ENCODE peak calls at places on chromosomes 1 and 21, in eight cellular contexts. K is spleen, R is esophagus squamous epithelium, U is stomach, X is A549, T is lung, N is testis, E is fibroblast of lung. M is an unnamed sample.

GRCh38 chr1:151007853-151008243 is 401 bp upstream of the PRUNE1 start:
- DNase-seq in K (no peak), R (no peak), U (no peak), X (no peak), T (no peak), N (peak), E (no peak), M (no peak)

GRCh38 chr1:7483634-7484383 is 287.3 kb upstream of the VAMP3 start:
- DNase-seq in K (no peak), R (no peak), U (no peak), X (no peak), T (no peak), N (no peak), E (no peak), M (no peak)

GRCh38 chr21:26806734-26807372 is 38.4 kb downstream of the ADAMTS1 start:
- DNase-seq in K (no peak), R (no peak), U (no peak), X (no peak), T (no peak), N (no peak), E (peak), M (no peak)

GRCh38 chr1:61170328-61171238 is 88.2 kb downstream of the NFIA start:
- DNase-seq in K (no peak), R (no peak), U (no peak), X (no peak), T (no peak), N (no peak), E (peak), M (peak)

GRCh38 chr21:35737899-35738341 is 322.4 kb downstream of the SETD4 start:
- DNase-seq in K (no peak), R (no peak), U (no peak), X (no peak), T (no peak), N (peak), E (peak), M (no peak)

GRCh38 chr1:224380003-224380402 is 23.3 kb downstream of the CNIH4 start:
- DNase-seq in K (no peak), R (no peak), U (no peak), X (no peak), T (no peak), N (no peak), E (peak), M (no peak)

GRCh38 chr1:90919190-90919719 is 102.6 kb downstream of the ZNF644 start:
- DNase-seq in K (no peak), R (no peak), U (no peak), X (no peak), T (no peak), N (no peak), E (no peak), M (no peak)

GRCh38 chr21:42724226-42724920 is 71.0 kb downstream of the PDE9A start:
- DNase-seq in K (no peak), R (no peak), U (no peak), X (peak), T (no peak), N (no peak), E (peak), M (no peak)

GRCh38 chr21:27201197-27201596 is 234.3 kb upstream of the ADAMTS5 start:
- DNase-seq in K (no peak), R (no peak), U (no peak), X (no peak), T (no peak), N (no peak), E (peak), M (no peak)

GRCh38 chr1:231931846-231932454 is 305.4 kb downstream of the DISC1 start:
- DNase-seq in K (no peak), R (no peak), U (no peak), X (peak), T (no peak), N (peak), E (no peak), M (no peak)

GRCh38 chr1:151060241-151061011 is at the start of gene MLLT11:
- DNase-seq in K (peak), R (no peak), U (no peak), X (peak), T (no peak), N (peak), E (peak), M (no peak)

GRCh38 chr1:91830242-91831131 is 55.5 kb downstream of the TGFBR3 start:
- DNase-seq in K (no peak), R (no peak), U (no peak), X (peak), T (peak), N (no peak), E (peak), M (peak)

GRCh38 chr1:198638441-198638840 is 399 bp upstream of the PTPRC start:
- DNase-seq in K (no peak), R (no peak), U (no peak), X (no peak), T (no peak), N (no peak), E (no peak), M (no peak)

GRCh38 chr1:1098656-1099425 is 17.0 kb downstream of the C1orf159 start:
- DNase-seq in K (peak), R (no peak), U (no peak), X (no peak), T (no peak), N (no peak), E (no peak), M (no peak)

GRCh38 chr21:33189237-33189636 is 40.5 kb upstream of the IFNAR2 start:
- DNase-seq in K (no peak), R (no peak), U (no peak), X (no peak), T (no peak), N (no peak), E (no peak), M (no peak)

GRCh38 chr1:9302745-9303524 is 10.2 kb downstream of the SPSB1 start:
- DNase-seq in K (no peak), R (no peak), U (no peak), X (no peak), T (peak), N (no peak), E (peak), M (no peak)

GRCh38 chr1:8814870-8815269 is 2.6 kb downstream of the RERE start:
- DNase-seq in K (no peak), R (no peak), U (no peak), X (no peak), T (no peak), N (peak), E (no peak), M (no peak)

GRCh38 chr1:37720231-37721130 is 28.2 kb downstream of the CDCA8 start:
- DNase-seq in K (no peak), R (no peak), U (no peak), X (no peak), T (no peak), N (no peak), E (no peak), M (no peak)

GRCh38 chr1:70385477-70385876 is 25.6 kb upstream of the CTH start:
- DNase-seq in K (no peak), R (no peak), U (no peak), X (no peak), T (no peak), N (no peak), E (no peak), M (no peak)

GRCh38 chr1:224623310-224623714 is 7.2 kb downstream of the CNIH3 start:
- DNase-seq in K (no peak), R (no peak), U (no peak), X (no peak), T (no peak), N (no peak), E (peak), M (no peak)

GRCh38 chr1:22808846-22809501 is 98.3 kb downstream of the EPHB2 start:
- DNase-seq in K (no peak), R (no peak), U (no peak), X (no peak), T (peak), N (peak), E (peak), M (no peak)
- TF ChIP-seq CTCF in K (no peak), R (no peak), U (no peak), X (no peak), T (no peak), N (no peak), E (no peak), M (no peak)

DNA sequence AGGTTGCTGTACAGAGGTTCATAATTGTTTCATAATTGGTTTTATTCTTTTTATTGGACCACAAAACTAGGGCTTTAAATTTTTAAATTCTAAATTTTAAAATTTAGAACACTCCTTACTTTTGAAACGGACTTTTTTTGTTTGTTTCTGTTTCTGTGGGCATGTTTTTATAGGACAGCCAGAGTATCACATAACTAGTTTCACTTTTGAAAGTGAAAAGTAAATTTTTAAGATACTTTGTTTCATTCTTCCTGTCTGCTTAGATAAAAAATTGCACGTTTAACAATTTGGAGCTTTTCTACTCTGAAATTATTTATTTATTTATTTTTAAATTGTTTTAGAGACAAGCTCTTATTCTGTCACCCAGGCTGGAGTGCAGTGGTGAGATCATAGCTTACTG is 29.7 kb downstream of the MDM4 start:
- DNase-seq in K (no peak), R (no peak), U (no peak), X (no peak), T (no peak), N (no peak), E (no peak), M (no peak)
- H3K27ac ChIP-seq in K (peak), R (no peak), U (no peak), X (no peak), T (no peak), N (peak), E (no peak), M (no peak)

GRCh38 chr1:10638559-10639300 is 157.7 kb downstream of the CASZ1 start:
- DNase-seq in K (no peak), R (no peak), U (no peak), X (no peak), T (no peak), N (no peak), E (no peak), M (no peak)
- H3K4me3 ChIP-seq in K (no peak), R (no peak), U (no peak), X (no peak), T (no peak), N (peak), E (peak), M (peak)

GRCh38 chr1:93179886-93180722 is at the start of gene TMED5:
- DNase-seq in K (peak), R (peak), U (peak), X (peak), T (peak), N (peak), E (peak), M (peak)
- TF ChIP-seq CTCF in K (peak), R (peak), U (no peak), X (no peak), T (no peak), N (peak), E (peak), M (peak)

DNA sequence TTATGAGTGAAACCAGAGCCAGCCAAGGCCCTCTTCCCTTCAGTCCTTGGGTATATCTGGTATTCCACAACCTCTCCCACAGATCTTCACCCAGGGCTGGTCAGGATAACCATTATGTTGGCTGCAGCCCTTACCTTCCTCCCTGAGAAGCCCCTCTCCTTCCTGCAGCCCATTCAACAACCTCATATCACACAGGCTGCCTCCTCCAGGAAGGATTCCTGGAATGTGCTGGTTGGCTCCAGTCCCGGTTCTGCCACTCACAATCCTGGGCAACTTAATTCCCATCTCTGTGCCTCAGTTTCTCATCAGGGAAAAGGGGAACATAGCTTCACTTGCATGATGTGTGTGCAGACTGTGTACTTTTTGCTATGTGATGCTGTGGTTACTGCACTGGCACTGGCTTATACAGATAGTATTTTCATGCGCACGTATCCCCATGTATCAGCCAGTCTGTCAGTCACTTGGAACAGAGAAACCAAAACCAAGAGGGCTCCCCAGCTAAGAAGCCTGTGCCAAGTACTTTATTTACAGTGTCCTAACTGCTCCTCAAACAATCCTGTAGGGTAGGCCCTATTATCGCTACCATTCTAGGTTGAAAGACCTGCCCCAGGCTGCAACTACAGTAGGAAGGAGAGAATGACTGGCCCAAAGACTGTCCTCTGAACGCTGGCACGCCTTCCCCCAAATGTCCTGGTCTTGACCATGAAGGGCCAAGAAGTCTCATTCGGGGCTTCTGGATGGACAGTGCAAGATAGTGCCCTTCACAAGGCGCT is 39.9 kb upstream of the PPP1R15B start:
- DNase-seq in K (peak), R (no peak), U (peak), X (no peak), T (no peak), N (no peak), E (no peak), M (no peak)
- H3K27ac ChIP-seq in K (no peak), R (peak), U (peak), X (peak), T (peak), N (no peak), E (no peak), M (peak)

GRCh38 chr1:45586769-45587168 is 2.9 kb downstream of the NASP start:
- DNase-seq in K (no peak), R (no peak), U (no peak), X (no peak), T (no peak), N (no peak), E (no peak), M (no peak)
- H3K4me3 ChIP-seq in K (peak), R (no peak), U (no peak), X (no peak), T (no peak), N (no peak), E (no peak), M (no peak)

DNA sequence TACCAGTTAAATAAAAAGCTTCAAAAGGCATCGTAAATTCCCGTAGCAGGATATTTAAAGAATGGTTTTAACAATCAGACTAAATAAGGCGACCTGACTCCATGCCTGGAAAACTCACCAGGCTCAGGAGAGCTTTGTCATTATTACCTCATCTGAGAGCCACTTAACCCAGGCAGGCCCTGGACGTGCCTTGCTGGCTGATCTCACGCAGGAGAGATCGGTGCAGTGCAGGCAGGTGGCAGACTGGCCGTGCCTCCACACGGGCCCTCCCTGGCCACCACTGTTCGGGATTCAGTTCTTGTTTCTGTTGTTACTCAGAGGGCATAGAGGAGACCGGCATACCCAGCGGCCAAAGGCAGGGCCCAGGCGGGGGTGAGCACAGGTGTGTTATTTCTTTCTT is 6.4 kb downstream of the MT1HL1 start:
- DNase-seq in K (no peak), R (no peak), U (no peak), X (no peak), T (peak), N (no peak), E (no peak), M (no peak)
- TF ChIP-seq CTCF in K (no peak), R (no peak), U (no peak), X (no peak), T (no peak), N (no peak), E (no peak), M (no peak)

GRCh38 chr1:111628153-111628552 is 8.6 kb downstream of the RAP1A start:
- DNase-seq in K (no peak), R (no peak), U (no peak), X (no peak), T (no peak), N (no peak), E (peak), M (no peak)
- H3K27ac ChIP-seq in K (no peak), R (no peak), U (peak), X (no peak), T (no peak), N (no peak), E (no peak), M (no peak)

GRCh38 chr1:156126043-156126700 is 11.7 kb downstream of the LMNA start:
- DNase-seq in K (peak), R (peak), U (peak), X (peak), T (peak), N (peak), E (peak), M (peak)
- H3K4me3 ChIP-seq in K (no peak), R (no peak), U (peak), X (peak), T (no peak), N (no peak), E (peak), M (peak)